ENCODE peak calls at places on chromosomes 2 and 18, in four cellular contexts. M is effector CD4-positive, alpha-beta T cell; W is amygdala; C is left cardiac atrium. L is an unnamed sample.

GRCh38 chr2:72893594-72894319 is 6.5 kb downstream of the SPR start:
- DNase-seq in M (no peak), W (no peak), C (peak), L (no peak)

GRCh38 chr18:75309564-75309963 is 99.0 kb downstream of the TSHZ1 start:
- DNase-seq in W (no peak), C (no peak), M (no peak), L (no peak)

GRCh38 chr2:42978175-42978886 is 185.9 kb upstream of the HAAO start:
- DNase-seq in M (no peak), W (no peak), C (no peak), L (no peak)

GRCh38 chr2:27636766-27637165 is 7.9 kb downstream of the GPN1 start:
- DNase-seq in W (no peak), M (no peak), C (no peak), L (no peak)

GRCh38 chr2:185583058-185583816 is 155.4 kb upstream of the FSIP2 start:
- DNase-seq in W (no peak), M (no peak), C (no peak), L (no peak)

GRCh38 chr18:25043104-25043503 is 308.9 kb downstream of the ZNF521 start:
- DNase-seq in W (no peak), M (no peak), C (no peak), L (no peak)

GRCh38 chr18:59180150-59180845 is 39.7 kb upstream of the GRP start:
- DNase-seq in C (no peak), W (no peak), M (no peak), L (no peak)

GRCh38 chr2:134189009-134189717 is 64.7 kb upstream of the MGAT5 start:
- DNase-seq in M (no peak), W (no peak), C (no peak), L (no peak)

GRCh38 chr2:140473851-140474250 is 1657.0 kb downstream of the LRP1B start:
- DNase-seq in M (no peak), W (no peak), C (no peak), L (no peak)

GRCh38 chr2:223732346-223732745 is 105.0 kb downstream of the AP1S3 start:
- DNase-seq in C (no peak), M (no peak), W (no peak), L (no peak)

GRCh38 chr18:44758821-44759624 is 78.3 kb downstream of the SETBP1 start:
- DNase-seq in W (no peak), C (no peak), M (no peak), L (no peak)

GRCh38 chr2:29053680-29054400 is 20.5 kb downstream of the PCARE start:
- DNase-seq in W (no peak), M (no peak), C (no peak), L (no peak)

GRCh38 chr2:227766361-227766883 is 20.7 kb downstream of the SCYGR8 start:
- DNase-seq in W (peak), M (peak), C (peak), L (peak)

GRCh38 chr2:133424876-133425275 is 143.4 kb downstream of the NCKAP5 start:
- DNase-seq in M (no peak), C (no peak), W (no peak), L (no peak)

GRCh38 chr2:239917957-239918481 is 107.1 kb downstream of the NDUFA10 start:
- DNase-seq in W (no peak), M (no peak), C (no peak), L (no peak)

GRCh38 chr18:49922228-49922627 is 108.9 kb upstream of the ACAA2 start:
- DNase-seq in C (no peak), M (no peak), W (no peak), L (no peak)

GRCh38 chr2:88658318-88658717 is 31.1 kb upstream of the EIF2AK3 start:
- DNase-seq in C (no peak), M (no peak), W (no peak), L (no peak)

GRCh38 chr2:20726913-20727312 is 60.0 kb downstream of the GDF7 start:
- DNase-seq in C (no peak), W (no peak), M (no peak), L (no peak)

L was measured in T-helper 22 cell.